ENCODE peak calls at places on chromosomes 2 and 18, in ten cellular contexts. J, D, E, L, Y, O, P, M, F and X are unnamed samples.

GRCh38 chr18:67144342-67144741 is 372.2 kb downstream of the DSEL start:
- DNase-seq in P (no peak), Y (no peak), E (no peak), D (no peak), M (no peak), O (no peak), L (no peak), J (no peak), F (no peak), X (no peak)

GRCh38 chr2:42903821-42904575 is 111.6 kb upstream of the HAAO start:
- DNase-seq in Y (no peak), M (no peak), E (peak), L (no peak), D (no peak), F (no peak), P (no peak), J (no peak), O (peak), X (peak)

GRCh38 chr2:16123421-16123820 is 183.1 kb downstream of the MYCN start:
- DNase-seq in O (no peak), F (no peak), M (no peak), L (no peak), P (peak), D (no peak), Y (no peak), J (no peak), E (no peak), X (no peak)

GRCh38 chr2:17252258-17252657 is 266.0 kb downstream of the RAD51AP2 start:
- DNase-seq in J (no peak), D (no peak), M (no peak), O (no peak), P (no peak), E (no peak), F (no peak), L (no peak), Y (no peak), X (no peak)

GRCh38 chr2:64601785-64602391 is 51.8 kb downstream of the SERTAD2 start:
- DNase-seq in O (no peak), E (no peak), J (no peak), F (no peak), L (no peak), M (no peak), D (no peak), Y (no peak), P (no peak), X (no peak)

GRCh38 chr2:38353402-38353801 is 23.7 kb downstream of the ATL2 start:
- DNase-seq in M (no peak), E (no peak), L (no peak), P (no peak), O (no peak), Y (no peak), D (no peak), J (no peak), F (no peak), X (no peak)

GRCh38 chr2:97861177-97861576 is 134.6 kb downstream of the TMEM131 start:
- DNase-seq in O (no peak), L (no peak), D (no peak), F (no peak), E (no peak), M (no peak), P (no peak), J (no peak), Y (no peak), X (no peak)

GRCh38 chr18:67145586-67146292 is 370.8 kb downstream of the DSEL start:
- DNase-seq in F (no peak), E (no peak), J (no peak), M (no peak), Y (no peak), D (peak), P (no peak), L (no peak), O (no peak), X (no peak)

GRCh38 chr18:42861259-42861658 is 254.2 kb downstream of the RIT2 start:
- DNase-seq in Y (no peak), O (no peak), L (no peak), J (no peak), D (no peak), F (no peak), P (no peak), E (no peak), M (no peak), X (no peak)

GRCh38 chr2:220963930-220964329 is 608.2 kb downstream of the EPHA4 start:
- DNase-seq in F (no peak), J (no peak), Y (no peak), O (no peak), L (no peak), E (no peak), P (no peak), D (no peak), M (no peak), X (no peak)

GRCh38 chr2:65300134-65300771 is 72.6 kb downstream of the ACTR2 start:
- DNase-seq in M (no peak), F (peak), J (no peak), L (no peak), E (no peak), Y (no peak), O (no peak), D (no peak), P (no peak), X (no peak)

GRCh38 chr2:186101603-186102002 is 363.0 kb downstream of the FSIP2 start:
- DNase-seq in E (no peak), M (no peak), J (no peak), O (no peak), L (no peak), F (no peak), D (no peak), P (no peak), Y (no peak), X (no peak)

GRCh38 chr2:144703852-144704324 is 184.0 kb upstream of the ZEB2 start:
- DNase-seq in O (no peak), E (no peak), D (peak), M (no peak), F (peak), J (no peak), L (no peak), Y (no peak), P (no peak), X (no peak)

GRCh38 chr2:58235988-58236387 is 5.1 kb downstream of the FANCL start:
- DNase-seq in D (peak), P (no peak), M (no peak), E (no peak), J (no peak), O (no peak), F (no peak), Y (no peak), L (no peak), X (no peak)

GRCh38 chr2:110955546-110955945 is 165.2 kb upstream of the BCL2L11 start:
- DNase-seq in M (no peak), O (no peak), F (no peak), L (no peak), P (no peak), J (no peak), D (no peak), E (no peak), Y (no peak), X (no peak)

GRCh38 chr18:33424266-33424946 is 16.1 kb downstream of the CCDC178 start:
- DNase-seq in J (no peak), D (no peak), E (peak), O (no peak), F (no peak), Y (no peak), P (no peak), M (no peak), L (no peak), X (no peak)

GRCh38 chr2:114001936-114002335 is 112.0 kb downstream of the ACTR3 start:
- DNase-seq in M (no peak), O (no peak), L (no peak), F (no peak), P (no peak), Y (no peak), D (no peak), E (no peak), J (no peak), X (no peak)

GRCh38 chr2:238874330-238875050 is 26.6 kb downstream of the TWIST2 start:
- DNase-seq in M (no peak), P (no peak), J (no peak), D (no peak), L (no peak), O (no peak), Y (no peak), E (no peak), F (no peak), X (no peak)

GRCh38 chr2:84450288-84451227 is 8.5 kb downstream of the SUCLG1 start:
- DNase-seq in L (no peak), D (no peak), F (no peak), J (no peak), E (peak), Y (no peak), P (peak), O (no peak), M (no peak), X (no peak)

GRCh38 chr18:35422227-35422626 is 45.1 kb upstream of the ZNF396 start:
- DNase-seq in F (no peak), L (no peak), Y (no peak), O (peak), J (no peak), D (no peak), P (no peak), E (no peak), M (no peak), X (no peak)

GRCh38 chr2:234821946-234822470 is 129.8 kb upstream of the SH3BP4 start:
- DNase-seq in P (no peak), Y (no peak), O (no peak), M (no peak), L (no peak), E (no peak), F (no peak), D (no peak), J (no peak), X (no peak)

GRCh38 chr2:226605642-226606041 is 194.0 kb downstream of the IRS1 start:
- DNase-seq in D (no peak), Y (no peak), O (no peak), P (no peak), F (no peak), J (no peak), L (no peak), E (no peak), M (no peak), X (no peak)